ENCODE peak calls at places on chromosomes 1 and 21, in six cellular contexts. P is IMR-90, Z is H1, W is trophoblast cell, Y is mesenchymal stem cell, J is neuronal stem cell. I is an unnamed sample. For H3K79me1, the result is how much of the 10 kb centered on the place peaks cover.

GRCh38 chr1:215005078-215005477 is 77.5 kb upstream of the KCNK2 start:
- DNase-seq in P (peak), Z (no peak), W (peak), Y (no peak), J (no peak), I (no peak)

GRCh38 chr1:17405898-17406759 is 33.3 kb downstream of the RCC2 start:
- DNase-seq in P (peak), Z (peak), W (peak), Y (peak), J (peak), I (peak)

GRCh38 chr1:221429262-221429661 is 312.6 kb downstream of the DUSP10 start:
- DNase-seq in P (peak), Z (no peak), W (peak), Y (peak), J (no peak), I (no peak)

GRCh38 chr1:34750610-34751009 is 4.2 kb upstream of the GJB5 start:
- DNase-seq in P (no peak), Z (no peak), W (no peak), Y (no peak), J (no peak), I (no peak)

GRCh38 chr1:53547321-53547720 is 88.1 kb downstream of the DMRTB1 start:
- DNase-seq in P (no peak), Z (no peak), W (no peak), Y (no peak), J (no peak), I (no peak)

GRCh38 chr1:185786524-185786923 is 52.3 kb downstream of the HMCN1 start:
- DNase-seq in P (peak), Z (no peak), W (no peak), Y (no peak), J (no peak), I (no peak)

GRCh38 chr1:198713081-198713480 is 74.2 kb downstream of the PTPRC start:
- DNase-seq in P (peak), Z (no peak), W (peak), Y (peak), J (no peak), I (no peak)

GRCh38 chr1:177546346-177546745 is 375.6 kb downstream of the BRINP2 start:
- DNase-seq in P (no peak), Z (no peak), W (no peak), Y (no peak), J (no peak), I (no peak)

GRCh38 chr21:20997308-20997632 is 939 bp upstream of the NCAM2 start:
- DNase-seq in P (no peak), Z (peak), W (no peak), Y (no peak), J (peak), I (peak)

GRCh38 chr1:243254233-243254926 is 701 bp downstream of the CEP170 start:
- DNase-seq in P (peak), Z (peak), W (peak), Y (peak), J (peak), I (peak)

GRCh38 chr1:2043886-2044285 is 6.3 kb upstream of the PRKCZ start:
- DNase-seq in P (no peak), Z (no peak), W (no peak), Y (no peak), J (no peak), I (no peak)

GRCh38 chr1:64126581-64126980 is 76.8 kb upstream of the UBE2U start:
- DNase-seq in P (no peak), Z (no peak), W (no peak), Y (no peak), J (no peak), I (no peak)

GRCh38 chr1:152884966-152885624 is 7.0 kb downstream of the SMCP start:
- DNase-seq in P (no peak), Z (no peak), W (no peak), Y (no peak), J (no peak), I (no peak)

GRCh38 chr21:42423197-42423675 is 19.5 kb downstream of the UBASH3A start:
- DNase-seq in P (no peak), Z (no peak), W (no peak), Y (no peak), J (no peak), I (no peak)

GRCh38 chr1:53408013-53408754 is 51.0 kb upstream of the DMRTB1 start:
- DNase-seq in P (peak), Z (no peak), W (no peak), Y (peak), J (no peak), I (no peak)

GRCh38 chr1:40182956-40183710 is 21.9 kb downstream of the RLF start:
- DNase-seq in P (peak), Z (no peak), W (peak), Y (peak), J (no peak), I (peak)

GRCh38 chr1:210692796-210693195 is 364.1 kb downstream of the HHAT start:
- DNase-seq in P (no peak), Z (no peak), W (no peak), Y (no peak), J (no peak), I (no peak)

GRCh38 chr1:153485880-153486279 is 25.4 kb upstream of the S100A7 start:
- DNase-seq in P (no peak), Z (no peak), W (no peak), Y (no peak), J (no peak), I (peak)

GRCh38 chr21:30577766-30578165 is 12.4 kb downstream of the KRTAP22-2 start:
- DNase-seq in P (no peak), Z (no peak), W (no peak), Y (no peak), J (no peak), I (no peak)

GRCh38 chr1:227170361-227171166 is 147.7 kb downstream of the CDC42BPA start:
- DNase-seq in P (peak), Z (no peak), W (no peak), Y (no peak), J (no peak), I (no peak)

GRCh38 chr21:45281411-45282282 is 6.0 kb downstream of the POFUT2 start:
- DNase-seq in P (no peak), Z (no peak), W (no peak), Y (no peak), J (no peak), I (no peak)

GRCh38 chr1:164479242-164479641 is 79.7 kb upstream of the PBX1 start:
- DNase-seq in P (no peak), Z (no peak), W (no peak), Y (no peak), J (no peak), I (no peak)

GRCh38 chr1:35564037-35564883 is 6.7 kb downstream of the NCDN start:
- DNase-seq in P (peak), Z (peak), W (peak), Y (peak), J (peak), I (peak)

GRCh38 chr1:22442212-22442894 is 9.3 kb upstream of the ZBTB40 start:
- DNase-seq in P (no peak), Z (no peak), W (peak), Y (no peak), J (no peak), I (peak)

GRCh38 chr1:147771216-147772125 is 11.1 kb upstream of the GJA5 start:
- DNase-seq in P (peak), Z (no peak), W (no peak), Y (no peak), J (no peak), I (no peak)

GRCh38 chr1:230682274-230682673 is 31.6 kb downstream of the AGT start:
- DNase-seq in P (no peak), Z (no peak), W (no peak), Y (no peak), J (no peak), I (no peak)

GRCh38 chr1:39680751-39681150 is 8.8 kb upstream of the NT5C1A start:
- DNase-seq in P (no peak), Z (no peak), W (no peak), Y (no peak), J (no peak), I (no peak)

GRCh38 chr1:67863637-67864036 is 30.4 kb upstream of the GNG12 start:
- DNase-seq in P (no peak), Z (no peak), W (no peak), Y (no peak), J (no peak), I (no peak)

GRCh38 chr21:41766883-41767605 is at the start of gene RIPK4:
- DNase-seq in P (peak), Z (peak), W (peak), Y (no peak), J (no peak), I (peak)

GRCh38 chr1:1124786-1125642 is 9.1 kb upstream of the C1orf159 start:
- DNase-seq in P (no peak), Z (no peak), W (peak), Y (no peak), J (no peak), I (no peak)

GRCh38 chr21:43341349-43342163 is 85.4 kb downstream of the SIK1 start:
- DNase-seq in P (peak), Z (no peak), W (no peak), Y (peak), J (no peak), I (no peak)

GRCh38 chr1:234725177-234726132 is 115.5 kb upstream of the IRF2BP2 start:
- DNase-seq in P (no peak), Z (no peak), W (no peak), Y (no peak), J (no peak), I (peak)

GRCh38 chr1:199272690-199273089 is 633.9 kb downstream of the PTPRC start:
- DNase-seq in P (peak), Z (no peak), W (peak), Y (peak), J (no peak), I (peak)

GRCh38 chr1:185695299-185695698 is 38.9 kb upstream of the HMCN1 start:
- DNase-seq in P (no peak), Z (no peak), W (peak), Y (no peak), J (no peak), I (peak)

GRCh38 chr1:43149889-43150288 is 22.2 kb downstream of the EBNA1BP2 start:
- DNase-seq in P (no peak), Z (no peak), W (no peak), Y (no peak), J (no peak), I (no peak)
- H3K79me1 ChIP-seq in P (under half), Z (under half), W (under half), Y (under half), J (under half), I (under half)

GRCh38 chr1:112625696-112626095 is 6.1 kb downstream of the CAPZA1 start:
- DNase-seq in P (no peak), Z (no peak), W (peak), Y (peak), J (no peak), I (no peak)
- H3K4me3 ChIP-seq in P (no peak), Z (no peak), W (peak), Y (no peak), J (no peak), I (no peak)

GRCh38 chr1:182839209-182840065 is at the start of gene DHX9:
- DNase-seq in P (peak), Z (peak), W (peak), Y (peak), J (peak), I (peak)
- H3K4ac ChIP-seq in P (peak), Z (peak), W (peak), Y (no peak), J (peak), I (peak)

GRCh38 chr1:166471359-166471758 is 304.6 kb upstream of the FAM78B start:
- DNase-seq in P (no peak), Z (no peak), W (no peak), Y (no peak), J (no peak), I (peak)
- H3K79me1 ChIP-seq in P (under half), Z (under half), W (under half), Y (under half), J (under half), I (under half)